ENCODE peak calls at places on chromosomes 6 and 20, in four cellular contexts. U is T-helper 2 cell treated with Interferon-gamma antibody and Interleukin-4, amounts not matched to agents 5 μg/mL and 100 μg/mL, for 36 hours; B is AG09309; S is kidney tubule cell. A is an unnamed sample.

GRCh38 chr6:168247456-168248147 is 72.0 kb downstream of the DACT2 start:
- DNase-seq in S (peak; percentile 37), B (no peak), U (no peak), A (no peak)

GRCh38 chr20:58021481-58021880 is 207.0 kb downstream of the ANKRD60 start:
- DNase-seq in S (peak; percentile 23), U (no peak), B (no peak), A (no peak)

GRCh38 chr6:165010556-165011535 is 298.6 kb downstream of the C6orf118 start:
- DNase-seq in B (no peak), S (peak; percentile 90), U (no peak), A (no peak)

GRCh38 chr6:100202417-100203194 is 208.6 kb upstream of the MCHR2 start:
- DNase-seq in U (no peak), B (peak; percentile 97), S (peak; percentile 94), A (peak; percentile 94)

GRCh38 chr6:30144821-30145220 is 8.9 kb downstream of the TRIM40 start:
- DNase-seq in B (no peak), U (no peak), S (no peak), A (no peak)

GRCh38 chr6:161486903-161487531 is 213.2 kb upstream of the AGPAT4 start:
- DNase-seq in U (no peak), S (peak; percentile 95), B (no peak), A (no peak)

GRCh38 chr6:155126727-155127439 is 131.8 kb downstream of the TIAM2 start:
- DNase-seq in B (no peak), U (peak; percentile 85), S (peak; percentile 91), A (no peak)

GRCh38 chr20:47007826-47008655 is 113.4 kb downstream of the EYA2 start:
- DNase-seq in S (no peak), B (no peak), U (no peak), A (no peak)

GRCh38 chr6:52306972-52307849 is 22.7 kb upstream of the MCM3 start:
- DNase-seq in B (no peak), U (no peak), S (no peak), A (no peak)

GRCh38 chr6:149723262-149723661 is 5.4 kb upstream of the LATS1 start:
- DNase-seq in S (no peak), U (no peak), B (no peak), A (no peak)

GRCh38 chr6:150878347-150879213 is 13.1 kb downstream of the MTHFD1L start:
- DNase-seq in B (no peak), S (no peak), U (no peak), A (no peak)

GRCh38 chr20:51368461-51369211 is 173.9 kb downstream of the NFATC2 start:
- DNase-seq in U (no peak), B (no peak), S (no peak), A (no peak)

GRCh38 chr6:37059344-37060194 is 54.1 kb downstream of the FGD2 start:
- DNase-seq in S (peak; percentile 98), B (peak; percentile 80), U (no peak), A (peak; percentile 94)

GRCh38 chr6:18496462-18496861 is 109.3 kb downstream of the RNF144B start:
- DNase-seq in B (no peak), S (peak; percentile 66), U (no peak), A (no peak)

GRCh38 chr6:136784910-136785746 is 7.1 kb downstream of the MAP3K5 start:
- DNase-seq in B (no peak), S (peak; percentile 50), U (peak; percentile 24), A (no peak)

GRCh38 chr20:21554985-21555384 is 41.1 kb upstream of the NKX2-2 start:
- DNase-seq in S (no peak), B (no peak), U (no peak), A (no peak)

GRCh38 chr6:51214442-51214841 is 395.8 kb downstream of the TFAP2B start:
- DNase-seq in U (no peak), S (no peak), B (no peak), A (no peak)

GRCh38 chr20:45783656-45784294 is 7.9 kb downstream of the WFDC3 start:
- DNase-seq in S (no peak), B (no peak), U (no peak), A (no peak)

GRCh38 chr6:170143401-170144150 is 147.3 kb downstream of the DLL1 start:
- DNase-seq in U (no peak), B (no peak), S (no peak), A (no peak)

GRCh38 chr6:164377348-164377747 is 932.1 kb downstream of the C6orf118 start:
- DNase-seq in U (no peak), S (no peak), B (no peak), A (no peak)

GRCh38 chr20:47237715-47238114 is 118.8 kb downstream of the ZMYND8 start:
- DNase-seq in U (no peak), S (no peak), B (no peak), A (no peak)

GRCh38 chr20:32990426-32990825 is 13.8 kb downstream of the SUN5 start:
- DNase-seq in B (no peak), U (no peak), S (no peak), A (no peak)

GRCh38 chr6:18845891-18846290 is 458.7 kb downstream of the RNF144B start:
- DNase-seq in U (no peak), B (no peak), S (peak; percentile 37), A (no peak)

GRCh38 chr20:10619427-10619826 is 54.4 kb downstream of the JAG1 start:
- DNase-seq in S (peak; percentile 63), B (peak; percentile 94), U (no peak), A (peak; percentile 65)

GRCh38 chr6:5361371-5361770 is 100.1 kb downstream of the FARS2 start:
- DNase-seq in B (no peak), S (peak; percentile 23), U (no peak), A (peak; percentile 16)

GRCh38 chr20:54200487-54201267 is 7.2 kb upstream of the PFDN4 start:
- DNase-seq in S (no peak), U (no peak), B (no peak), A (no peak)

GRCh38 chr6:34553750-34554149 is 2.4 kb downstream of the SPDEF start:
- DNase-seq in B (no peak), S (no peak), U (no peak), A (no peak)

A was measured in HS-5.